ENCODE peak calls at places on chromosomes 2 and 18, in seven cellular contexts. One of them, this sample, is unnamed.

GRCh38 chr2:9753665-9754531 is 89.4 kb upstream of the TAF1B start:
- DNase-seq in fibroblast of pulmonary artery: no peak
- DNase-seq in HS-5: no peak
- DNase-seq in LoVo: peak
- DNase-seq in activated CD8-positive, alpha-beta memory T cell treated with anti-CD3 and anti-CD28 coated beads for 1 hour: no peak
- DNase-seq in mucosa of gallbladder: no peak
- DNase-seq in spleen: no peak
- DNase-seq in this sample: no peak

GRCh38 chr2:124778076-124778475 is 753.0 kb downstream of the CNTNAP5 start:
- DNase-seq in LoVo: no peak
- DNase-seq in mucosa of gallbladder: no peak
- DNase-seq in HS-5: peak
- DNase-seq in fibroblast of pulmonary artery: peak
- DNase-seq in spleen: no peak
- DNase-seq in activated CD8-positive, alpha-beta memory T cell treated with anti-CD3 and anti-CD28 coated beads for 1 hour: no peak
- DNase-seq in this sample: no peak

GRCh38 chr2:41061371-41061770 is 609.5 kb upstream of the SLC8A1 start:
- DNase-seq in LoVo: no peak
- DNase-seq in activated CD8-positive, alpha-beta memory T cell treated with anti-CD3 and anti-CD28 coated beads for 1 hour: no peak
- DNase-seq in spleen: no peak
- DNase-seq in fibroblast of pulmonary artery: peak
- DNase-seq in mucosa of gallbladder: no peak
- DNase-seq in HS-5: peak
- DNase-seq in this sample: no peak

GRCh38 chr2:150850641-150851040 is 363.2 kb upstream of the RND3 start:
- DNase-seq in fibroblast of pulmonary artery: no peak
- DNase-seq in mucosa of gallbladder: no peak
- DNase-seq in spleen: no peak
- DNase-seq in LoVo: no peak
- DNase-seq in HS-5: no peak
- DNase-seq in activated CD8-positive, alpha-beta memory T cell treated with anti-CD3 and anti-CD28 coated beads for 1 hour: no peak
- DNase-seq in this sample: no peak

GRCh38 chr2:149690825-149691224 is 103.2 kb upstream of the MMADHC start:
- DNase-seq in HS-5: no peak
- DNase-seq in spleen: no peak
- DNase-seq in LoVo: no peak
- DNase-seq in mucosa of gallbladder: no peak
- DNase-seq in activated CD8-positive, alpha-beta memory T cell treated with anti-CD3 and anti-CD28 coated beads for 1 hour: no peak
- DNase-seq in fibroblast of pulmonary artery: no peak
- DNase-seq in this sample: no peak

GRCh38 chr18:11887305-11888262 is 20.5 kb downstream of the MPPE1 start:
- DNase-seq in fibroblast of pulmonary artery: no peak
- DNase-seq in activated CD8-positive, alpha-beta memory T cell treated with anti-CD3 and anti-CD28 coated beads for 1 hour: no peak
- DNase-seq in spleen: no peak
- DNase-seq in HS-5: no peak
- DNase-seq in mucosa of gallbladder: no peak
- DNase-seq in LoVo: peak
- DNase-seq in this sample: no peak

GRCh38 chr2:10405441-10405840 is 42.7 kb downstream of the ODC1 start:
- DNase-seq in fibroblast of pulmonary artery: peak
- DNase-seq in HS-5: peak
- DNase-seq in mucosa of gallbladder: peak
- DNase-seq in spleen: no peak
- DNase-seq in LoVo: no peak
- DNase-seq in activated CD8-positive, alpha-beta memory T cell treated with anti-CD3 and anti-CD28 coated beads for 1 hour: no peak
- DNase-seq in this sample: peak

GRCh38 chr18:35827275-35827929 is 145.1 kb upstream of the RMP24 start:
- DNase-seq in mucosa of gallbladder: no peak
- DNase-seq in fibroblast of pulmonary artery: peak
- DNase-seq in spleen: no peak
- DNase-seq in activated CD8-positive, alpha-beta memory T cell treated with anti-CD3 and anti-CD28 coated beads for 1 hour: no peak
- DNase-seq in LoVo: no peak
- DNase-seq in HS-5: no peak
- DNase-seq in this sample: no peak

GRCh38 chr2:202588647-202589581 is 45.9 kb upstream of the FAM117B start:
- DNase-seq in activated CD8-positive, alpha-beta memory T cell treated with anti-CD3 and anti-CD28 coated beads for 1 hour: peak
- DNase-seq in fibroblast of pulmonary artery: peak
- DNase-seq in LoVo: peak
- DNase-seq in HS-5: no peak
- DNase-seq in spleen: peak
- DNase-seq in mucosa of gallbladder: peak
- DNase-seq in this sample: peak

GRCh38 chr2:173956454-173956853 is 8.7 kb downstream of the SP3 start:
- DNase-seq in mucosa of gallbladder: no peak
- DNase-seq in activated CD8-positive, alpha-beta memory T cell treated with anti-CD3 and anti-CD28 coated beads for 1 hour: no peak
- DNase-seq in LoVo: no peak
- DNase-seq in spleen: no peak
- DNase-seq in HS-5: no peak
- DNase-seq in fibroblast of pulmonary artery: no peak
- DNase-seq in this sample: no peak

GRCh38 chr2:289362-290089 is 1.6 kb upstream of the ALKAL2 start:
- DNase-seq in activated CD8-positive, alpha-beta memory T cell treated with anti-CD3 and anti-CD28 coated beads for 1 hour: no peak
- DNase-seq in fibroblast of pulmonary artery: peak
- DNase-seq in HS-5: no peak
- DNase-seq in mucosa of gallbladder: peak
- DNase-seq in spleen: no peak
- DNase-seq in LoVo: peak
- DNase-seq in this sample: no peak

GRCh38 chr18:10878703-10879102 is 270.7 kb downstream of the PIEZO2 start:
- DNase-seq in fibroblast of pulmonary artery: no peak
- DNase-seq in HS-5: no peak
- DNase-seq in activated CD8-positive, alpha-beta memory T cell treated with anti-CD3 and anti-CD28 coated beads for 1 hour: no peak
- DNase-seq in LoVo: no peak
- DNase-seq in mucosa of gallbladder: no peak
- DNase-seq in spleen: no peak
- DNase-seq in this sample: no peak

GRCh38 chr2:100632759-100633158 is 70.0 kb downstream of the PDCL3 start:
- DNase-seq in mucosa of gallbladder: no peak
- DNase-seq in activated CD8-positive, alpha-beta memory T cell treated with anti-CD3 and anti-CD28 coated beads for 1 hour: no peak
- DNase-seq in LoVo: no peak
- DNase-seq in spleen: no peak
- DNase-seq in fibroblast of pulmonary artery: no peak
- DNase-seq in HS-5: no peak
- DNase-seq in this sample: no peak

GRCh38 chr2:29066989-29067605 is 7.2 kb downstream of the PCARE start:
- DNase-seq in LoVo: no peak
- DNase-seq in activated CD8-positive, alpha-beta memory T cell treated with anti-CD3 and anti-CD28 coated beads for 1 hour: no peak
- DNase-seq in HS-5: no peak
- DNase-seq in mucosa of gallbladder: no peak
- DNase-seq in spleen: no peak
- DNase-seq in fibroblast of pulmonary artery: no peak
- DNase-seq in this sample: no peak

GRCh38 chr2:219664958-219665357 is 37.5 kb downstream of the SLC4A3 start:
- DNase-seq in mucosa of gallbladder: peak
- DNase-seq in LoVo: no peak
- DNase-seq in activated CD8-positive, alpha-beta memory T cell treated with anti-CD3 and anti-CD28 coated beads for 1 hour: no peak
- DNase-seq in spleen: no peak
- DNase-seq in HS-5: no peak
- DNase-seq in fibroblast of pulmonary artery: peak
- DNase-seq in this sample: no peak

GRCh38 chr18:55579471-55579870 is 8.5 kb downstream of the TCF4 start:
- DNase-seq in mucosa of gallbladder: no peak
- DNase-seq in fibroblast of pulmonary artery: peak
- DNase-seq in spleen: no peak
- DNase-seq in activated CD8-positive, alpha-beta memory T cell treated with anti-CD3 and anti-CD28 coated beads for 1 hour: no peak
- DNase-seq in LoVo: no peak
- DNase-seq in HS-5: no peak
- DNase-seq in this sample: no peak

GRCh38 chr2:143856973-143857372 is 662.9 kb downstream of the ZEB2 start:
- DNase-seq in mucosa of gallbladder: no peak
- DNase-seq in activated CD8-positive, alpha-beta memory T cell treated with anti-CD3 and anti-CD28 coated beads for 1 hour: no peak
- DNase-seq in fibroblast of pulmonary artery: no peak
- DNase-seq in HS-5: no peak
- DNase-seq in spleen: no peak
- DNase-seq in LoVo: no peak
- DNase-seq in this sample: no peak

GRCh38 chr2:72562451-72563153 is 263.2 kb downstream of the EXOC6B start:
- DNase-seq in LoVo: no peak
- DNase-seq in mucosa of gallbladder: no peak
- DNase-seq in activated CD8-positive, alpha-beta memory T cell treated with anti-CD3 and anti-CD28 coated beads for 1 hour: no peak
- DNase-seq in fibroblast of pulmonary artery: peak
- DNase-seq in HS-5: no peak
- DNase-seq in spleen: no peak
- DNase-seq in this sample: no peak

GRCh38 chr2:6309415-6310185 is 556.1 kb downstream of the CMPK2 start:
- DNase-seq in fibroblast of pulmonary artery: no peak
- DNase-seq in mucosa of gallbladder: no peak
- DNase-seq in HS-5: no peak
- DNase-seq in spleen: no peak
- DNase-seq in activated CD8-positive, alpha-beta memory T cell treated with anti-CD3 and anti-CD28 coated beads for 1 hour: no peak
- DNase-seq in LoVo: no peak
- DNase-seq in this sample: no peak

GRCh38 chr2:30104273-30104672 is 42.5 kb upstream of the YPEL5 start:
- DNase-seq in activated CD8-positive, alpha-beta memory T cell treated with anti-CD3 and anti-CD28 coated beads for 1 hour: no peak
- DNase-seq in spleen: no peak
- DNase-seq in mucosa of gallbladder: no peak
- DNase-seq in LoVo: no peak
- DNase-seq in HS-5: no peak
- DNase-seq in fibroblast of pulmonary artery: no peak
- DNase-seq in this sample: no peak

GRCh38 chr2:84946204-84947009 is 24.6 kb upstream of the KCMF1 start:
- DNase-seq in mucosa of gallbladder: no peak
- DNase-seq in spleen: peak
- DNase-seq in activated CD8-positive, alpha-beta memory T cell treated with anti-CD3 and anti-CD28 coated beads for 1 hour: peak
- DNase-seq in HS-5: peak
- DNase-seq in fibroblast of pulmonary artery: peak
- DNase-seq in LoVo: peak
- DNase-seq in this sample: no peak

GRCh38 chr2:27370816-27371620 is 602 bp downstream of the SNX17 start:
- DNase-seq in LoVo: peak
- DNase-seq in spleen: no peak
- DNase-seq in mucosa of gallbladder: no peak
- DNase-seq in HS-5: no peak
- DNase-seq in fibroblast of pulmonary artery: peak
- DNase-seq in activated CD8-positive, alpha-beta memory T cell treated with anti-CD3 and anti-CD28 coated beads for 1 hour: no peak
- DNase-seq in this sample: no peak

GRCh38 chr2:4354678-4355077 is 651.3 kb downstream of the DCDC2C start:
- DNase-seq in spleen: no peak
- DNase-seq in LoVo: peak
- DNase-seq in activated CD8-positive, alpha-beta memory T cell treated with anti-CD3 and anti-CD28 coated beads for 1 hour: no peak
- DNase-seq in mucosa of gallbladder: no peak
- DNase-seq in fibroblast of pulmonary artery: peak
- DNase-seq in HS-5: no peak
- DNase-seq in this sample: no peak

GRCh38 chr2:236717120-236717519 is 147.5 kb downstream of the ACKR3 start:
- DNase-seq in spleen: no peak
- DNase-seq in mucosa of gallbladder: no peak
- DNase-seq in fibroblast of pulmonary artery: no peak
- DNase-seq in activated CD8-positive, alpha-beta memory T cell treated with anti-CD3 and anti-CD28 coated beads for 1 hour: no peak
- DNase-seq in HS-5: no peak
- DNase-seq in LoVo: no peak
- DNase-seq in this sample: no peak

GRCh38 chr2:6249557-6249956 is 557.4 kb downstream of the SOX11 start:
- DNase-seq in mucosa of gallbladder: no peak
- DNase-seq in activated CD8-positive, alpha-beta memory T cell treated with anti-CD3 and anti-CD28 coated beads for 1 hour: no peak
- DNase-seq in LoVo: no peak
- DNase-seq in spleen: no peak
- DNase-seq in HS-5: no peak
- DNase-seq in fibroblast of pulmonary artery: no peak
- DNase-seq in this sample: no peak

GRCh38 chr2:85326406-85326945 is 1.3 kb downstream of the TGOLN2 start:
- DNase-seq in spleen: peak
- DNase-seq in activated CD8-positive, alpha-beta memory T cell treated with anti-CD3 and anti-CD28 coated beads for 1 hour: no peak
- DNase-seq in fibroblast of pulmonary artery: peak
- DNase-seq in mucosa of gallbladder: no peak
- DNase-seq in LoVo: no peak
- DNase-seq in HS-5: no peak
- DNase-seq in this sample: no peak

GRCh38 chr2:2222931-2223330 is 108.1 kb downstream of the MYT1L start:
- DNase-seq in LoVo: no peak
- DNase-seq in activated CD8-positive, alpha-beta memory T cell treated with anti-CD3 and anti-CD28 coated beads for 1 hour: no peak
- DNase-seq in mucosa of gallbladder: no peak
- DNase-seq in spleen: no peak
- DNase-seq in HS-5: no peak
- DNase-seq in fibroblast of pulmonary artery: no peak
- DNase-seq in this sample: peak

GRCh38 chr2:84991404-84992151 is 20.6 kb downstream of the KCMF1 start:
- DNase-seq in mucosa of gallbladder: no peak
- DNase-seq in fibroblast of pulmonary artery: peak
- DNase-seq in HS-5: no peak
- DNase-seq in LoVo: no peak
- DNase-seq in spleen: no peak
- DNase-seq in activated CD8-positive, alpha-beta memory T cell treated with anti-CD3 and anti-CD28 coated beads for 1 hour: no peak
- DNase-seq in this sample: no peak

GRCh38 chr2:149489452-149489851 is 98.1 kb downstream of the MMADHC start:
- DNase-seq in LoVo: no peak
- DNase-seq in HS-5: no peak
- DNase-seq in mucosa of gallbladder: no peak
- DNase-seq in spleen: no peak
- DNase-seq in fibroblast of pulmonary artery: no peak
- DNase-seq in activated CD8-positive, alpha-beta memory T cell treated with anti-CD3 and anti-CD28 coated beads for 1 hour: no peak
- DNase-seq in this sample: no peak

GRCh38 chr2:99939135-99939534 is 203.3 kb downstream of the AFF3 start:
- DNase-seq in LoVo: no peak
- DNase-seq in mucosa of gallbladder: no peak
- DNase-seq in HS-5: no peak
- DNase-seq in spleen: no peak
- DNase-seq in activated CD8-positive, alpha-beta memory T cell treated with anti-CD3 and anti-CD28 coated beads for 1 hour: no peak
- DNase-seq in fibroblast of pulmonary artery: no peak
- DNase-seq in this sample: no peak

GRCh38 chr18:8754995-8755955 is 49.9 kb downstream of the MTCL1 start:
- DNase-seq in LoVo: no peak
- DNase-seq in spleen: no peak
- DNase-seq in HS-5: peak
- DNase-seq in fibroblast of pulmonary artery: peak
- DNase-seq in activated CD8-positive, alpha-beta memory T cell treated with anti-CD3 and anti-CD28 coated beads for 1 hour: peak
- DNase-seq in mucosa of gallbladder: no peak
- DNase-seq in this sample: no peak

GRCh38 chr2:46270384-46270783 is 26.8 kb upstream of the EPAS1 start:
- DNase-seq in fibroblast of pulmonary artery: no peak
- DNase-seq in LoVo: no peak
- DNase-seq in mucosa of gallbladder: no peak
- DNase-seq in HS-5: no peak
- DNase-seq in spleen: no peak
- DNase-seq in activated CD8-positive, alpha-beta memory T cell treated with anti-CD3 and anti-CD28 coated beads for 1 hour: no peak
- DNase-seq in this sample: no peak

GRCh38 chr18:59799383-59800015 is 100.3 kb upstream of the PMAIP1 start:
- DNase-seq in spleen: no peak
- DNase-seq in activated CD8-positive, alpha-beta memory T cell treated with anti-CD3 and anti-CD28 coated beads for 1 hour: no peak
- DNase-seq in HS-5: no peak
- DNase-seq in mucosa of gallbladder: no peak
- DNase-seq in fibroblast of pulmonary artery: no peak
- DNase-seq in LoVo: no peak
- DNase-seq in this sample: no peak

GRCh38 chr2:113245276-113245711 is 33.4 kb downstream of the PAX8 start:
- DNase-seq in fibroblast of pulmonary artery: no peak
- DNase-seq in LoVo: no peak
- DNase-seq in spleen: no peak
- DNase-seq in HS-5: no peak
- DNase-seq in activated CD8-positive, alpha-beta memory T cell treated with anti-CD3 and anti-CD28 coated beads for 1 hour: no peak
- DNase-seq in mucosa of gallbladder: no peak
- DNase-seq in this sample: no peak

GRCh38 chr18:44912740-44913478 is 232.2 kb downstream of the SETBP1 start:
- DNase-seq in mucosa of gallbladder: no peak
- DNase-seq in activated CD8-positive, alpha-beta memory T cell treated with anti-CD3 and anti-CD28 coated beads for 1 hour: no peak
- DNase-seq in LoVo: no peak
- DNase-seq in spleen: no peak
- DNase-seq in HS-5: no peak
- DNase-seq in fibroblast of pulmonary artery: no peak
- DNase-seq in this sample: no peak

GRCh38 chr2:71611781-71612545 is 158.6 kb downstream of the DYSF start:
- DNase-seq in HS-5: no peak
- DNase-seq in fibroblast of pulmonary artery: no peak
- DNase-seq in activated CD8-positive, alpha-beta memory T cell treated with anti-CD3 and anti-CD28 coated beads for 1 hour: no peak
- DNase-seq in spleen: no peak
- DNase-seq in LoVo: no peak
- DNase-seq in mucosa of gallbladder: no peak
- DNase-seq in this sample: no peak

GRCh38 chr2:47520825-47521665 is 118.1 kb downstream of the MSH2 start:
- DNase-seq in mucosa of gallbladder: peak
- DNase-seq in activated CD8-positive, alpha-beta memory T cell treated with anti-CD3 and anti-CD28 coated beads for 1 hour: peak
- DNase-seq in LoVo: peak
- DNase-seq in spleen: peak
- DNase-seq in fibroblast of pulmonary artery: peak
- DNase-seq in HS-5: no peak
- DNase-seq in this sample: no peak

GRCh38 chr2:117057021-117057420 is 757.5 kb upstream of the DDX18 start:
- DNase-seq in mucosa of gallbladder: no peak
- DNase-seq in LoVo: no peak
- DNase-seq in fibroblast of pulmonary artery: no peak
- DNase-seq in activated CD8-positive, alpha-beta memory T cell treated with anti-CD3 and anti-CD28 coated beads for 1 hour: no peak
- DNase-seq in HS-5: no peak
- DNase-seq in spleen: no peak
- DNase-seq in this sample: no peak

This sample was measured in non-pigmented ciliary epithelial cell.